ENCODE peak calls at places on chromosome 22, in four cellular contexts. One of them, this sample, is unnamed.
A peak's percentile ranks its signal among the peaks of the same experiment; 100 is the strongest.

GRCh38 chr22:42887114-42887513 is 30.0 kb upstream of the ARFGAP3 start:
- DNase-seq in K562: no peak
- DNase-seq in uterus: no peak
- DNase-seq in tibial artery: no peak
- DNase-seq in this sample: no peak

GRCh38 chr22:50630376-50630775 is 2.4 kb upstream of the ARSA start:
- DNase-seq in tibial artery: no peak
- DNase-seq in K562: no peak
- DNase-seq in uterus: no peak
- DNase-seq in this sample: no peak

GRCh38 chr22:24450600-24450999 is 23.2 kb downstream of the ADORA2A start:
- DNase-seq in uterus: no peak
- DNase-seq in tibial artery: no peak
- DNase-seq in K562: no peak
- DNase-seq in this sample: no peak

GRCh38 chr22:44270556-44270880 is 42.2 kb downstream of the SHISAL1 start:
- DNase-seq in uterus: no peak
- DNase-seq in K562: no peak
- DNase-seq in tibial artery: no peak
- DNase-seq in this sample: no peak

GRCh38 chr22:40329021-40329456 is 17.3 kb upstream of the ADSL start:
- DNase-seq in uterus: no peak
- DNase-seq in K562: peak; percentile 48
- DNase-seq in tibial artery: no peak
- DNase-seq in this sample: no peak

GRCh38 chr22:43292633-43293025 is 50.5 kb downstream of the SCUBE1 start:
- DNase-seq in K562: no peak
- DNase-seq in tibial artery: no peak
- DNase-seq in uterus: no peak
- DNase-seq in this sample: no peak

GRCh38 chr22:19607198-19608113 is 83.2 kb upstream of the CLDN5 start:
- DNase-seq in tibial artery: no peak
- DNase-seq in K562: peak; percentile 45
- DNase-seq in uterus: no peak
- DNase-seq in this sample: peak; percentile 78

GRCh38 chr22:47309476-47309875 is 547.0 kb downstream of the TBC1D22A start:
- DNase-seq in K562: no peak
- DNase-seq in tibial artery: no peak
- DNase-seq in uterus: no peak
- DNase-seq in this sample: peak; percentile 23

GRCh38 chr22:19713650-19714319 is 518 bp upstream of the SEPTIN5 start:
- DNase-seq in uterus: no peak
- DNase-seq in tibial artery: no peak
- DNase-seq in K562: no peak
- DNase-seq in this sample: no peak

GRCh38 chr22:50656122-50657070 is 16.2 kb upstream of the SHANK3 start:
- DNase-seq in K562: no peak
- DNase-seq in uterus: no peak
- DNase-seq in tibial artery: peak; percentile 28
- DNase-seq in this sample: peak; percentile 73

GRCh38 chr22:47089374-47089773 is 326.9 kb downstream of the TBC1D22A start:
- DNase-seq in K562: peak; percentile 15
- DNase-seq in tibial artery: no peak
- DNase-seq in uterus: no peak
- DNase-seq in this sample: no peak

GRCh38 chr22:40204331-40205116 is 26.8 kb downstream of the TNRC6B start:
- DNase-seq in K562: no peak
- DNase-seq in tibial artery: no peak
- DNase-seq in uterus: no peak
- DNase-seq in this sample: no peak

GRCh38 chr22:49833340-49834007 is 5.8 kb upstream of the BRD1 start:
- DNase-seq in uterus: no peak
- DNase-seq in tibial artery: no peak
- DNase-seq in K562: no peak
- DNase-seq in this sample: peak; percentile 57

GRCh38 chr22:48135641-48136040 is 1373.2 kb downstream of the TBC1D22A start:
- DNase-seq in uterus: no peak
- DNase-seq in K562: no peak
- DNase-seq in tibial artery: no peak
- DNase-seq in this sample: no peak

GRCh38 chr22:42994917-42995562 is 19.9 kb downstream of the PACSIN2 start:
- DNase-seq in tibial artery: peak; percentile 74
- DNase-seq in K562: no peak
- DNase-seq in uterus: peak; percentile 46
- DNase-seq in this sample: peak; percentile 94

DNA sequence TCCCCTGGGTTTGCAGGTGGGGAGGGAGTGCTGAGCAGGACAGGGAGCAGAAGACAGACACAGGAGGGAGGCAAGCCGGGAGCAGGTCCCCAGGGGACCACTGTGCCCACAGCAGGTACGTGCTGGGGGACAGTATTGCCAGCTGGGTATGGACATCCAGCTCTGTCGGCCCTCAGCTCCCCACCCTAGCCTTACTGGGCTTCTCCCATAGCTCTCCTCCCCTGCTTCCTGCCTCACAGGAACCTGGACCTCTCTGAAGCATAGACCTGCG is 9.8 kb downstream of the LRRC74B start:
- DNase-seq in K562: no peak
- DNase-seq in tibial artery: no peak
- DNase-seq in uterus: no peak
- DNase-seq in this sample: no peak
- H3K4me3 ChIP-seq in K562: no peak overlapping the region
- H3K4me3 ChIP-seq in tibial artery: no peak overlapping the region
- H3K4me3 ChIP-seq in uterus: no peak overlapping the region
- H3K4me3 ChIP-seq in this sample: no peak overlapping the region

GRCh38 chr22:32327596-32328171 is 30.0 kb upstream of the RFPL3 start:
- DNase-seq in tibial artery: no peak
- DNase-seq in K562: no peak
- DNase-seq in uterus: no peak
- DNase-seq in this sample: no peak
- H3K4me3 ChIP-seq in tibial artery: no peak overlapping the region
- H3K4me3 ChIP-seq in K562: no peak overlapping the region
- H3K4me3 ChIP-seq in uterus: no peak overlapping the region
- H3K4me3 ChIP-seq in this sample: no peak overlapping the region

GRCh38 chr22:45314789-45315188 is 5.1 kb downstream of the FAM118A start:
- DNase-seq in K562: peak; percentile 38
- DNase-seq in uterus: no peak
- DNase-seq in tibial artery: no peak
- DNase-seq in this sample: no peak
- H3K4me3 ChIP-seq in K562: peak overlapping the region; percentile 34
- H3K4me3 ChIP-seq in uterus: no peak overlapping the region
- H3K4me3 ChIP-seq in tibial artery: no peak overlapping the region
- H3K4me3 ChIP-seq in this sample: no peak overlapping the region

DNA sequence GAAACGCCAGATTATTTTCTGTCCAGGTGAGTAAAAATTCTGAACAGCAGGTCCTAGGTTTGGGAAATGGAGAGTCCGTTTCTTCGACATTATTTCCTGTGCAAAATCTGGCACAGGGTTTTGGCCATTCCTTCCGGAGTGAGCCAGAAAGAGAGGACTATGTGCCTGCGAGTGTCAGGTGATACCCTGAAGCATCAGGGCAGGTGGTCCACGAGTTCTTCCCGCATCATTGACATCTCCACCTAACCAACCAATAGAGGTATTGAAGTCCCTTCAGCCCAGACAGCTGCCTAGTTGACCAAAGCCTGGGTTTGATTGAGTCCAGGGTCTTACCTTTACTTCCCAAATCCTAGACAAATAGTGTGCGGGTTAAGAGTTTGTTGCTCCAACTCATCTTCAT is 808 bp downstream of the SNAP29 start:
- DNase-seq in tibial artery: no peak
- DNase-seq in uterus: no peak
- DNase-seq in K562: peak; percentile 59
- DNase-seq in this sample: no peak
- H3K4me3 ChIP-seq in tibial artery: peak overlapping the region; percentile 92
- H3K4me3 ChIP-seq in uterus: peak overlapping the region; percentile 71
- H3K4me3 ChIP-seq in K562: peak overlapping the region; percentile 57
- H3K4me3 ChIP-seq in this sample: peak overlapping the region; percentile 91

DNA sequence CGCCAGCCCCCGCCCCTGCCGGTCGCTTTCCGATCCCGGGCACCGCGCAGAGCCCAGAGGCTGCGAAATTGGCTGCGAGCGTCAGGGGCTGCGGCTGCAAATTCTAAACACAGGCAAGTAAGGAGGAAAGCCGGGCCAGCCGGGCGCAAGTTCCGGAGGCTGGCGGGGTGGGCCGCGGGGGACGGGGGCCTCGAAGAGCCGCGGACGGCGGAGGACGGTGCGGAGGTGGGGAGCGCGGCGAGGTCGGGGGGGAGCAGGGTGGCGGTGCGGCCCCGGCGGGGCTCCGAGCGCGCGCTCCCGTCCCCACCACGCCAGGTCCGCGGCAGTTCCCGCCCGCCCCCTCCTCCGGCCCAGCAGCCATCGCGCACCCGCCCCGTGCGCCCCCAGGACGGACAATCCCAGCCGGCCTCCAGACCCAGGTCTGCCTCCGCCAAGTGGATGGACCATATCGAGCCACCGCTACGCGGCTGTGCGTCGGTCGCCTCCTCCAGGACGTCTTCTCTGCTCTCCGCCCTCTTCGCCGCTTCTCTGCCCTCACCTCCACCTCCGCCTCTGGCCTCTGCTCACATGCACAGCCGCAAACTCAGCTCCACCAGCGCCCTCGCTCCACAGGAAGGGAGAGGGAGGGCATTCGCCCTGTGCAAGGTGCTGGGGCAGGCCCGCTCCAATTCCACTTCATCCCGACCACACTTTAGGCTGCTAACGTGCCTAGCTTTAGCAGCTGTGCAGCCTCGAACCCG is 7.2 kb downstream of the ELFN2 start:
- DNase-seq in K562: no peak
- DNase-seq in uterus: no peak
- DNase-seq in tibial artery: no peak
- DNase-seq in this sample: peak; percentile 53
- H3K4me3 ChIP-seq in K562: no peak overlapping the region
- H3K4me3 ChIP-seq in uterus: no peak overlapping the region
- H3K4me3 ChIP-seq in tibial artery: peak overlapping the region; percentile 24
- H3K4me3 ChIP-seq in this sample: peak overlapping the region; percentile 82

DNA sequence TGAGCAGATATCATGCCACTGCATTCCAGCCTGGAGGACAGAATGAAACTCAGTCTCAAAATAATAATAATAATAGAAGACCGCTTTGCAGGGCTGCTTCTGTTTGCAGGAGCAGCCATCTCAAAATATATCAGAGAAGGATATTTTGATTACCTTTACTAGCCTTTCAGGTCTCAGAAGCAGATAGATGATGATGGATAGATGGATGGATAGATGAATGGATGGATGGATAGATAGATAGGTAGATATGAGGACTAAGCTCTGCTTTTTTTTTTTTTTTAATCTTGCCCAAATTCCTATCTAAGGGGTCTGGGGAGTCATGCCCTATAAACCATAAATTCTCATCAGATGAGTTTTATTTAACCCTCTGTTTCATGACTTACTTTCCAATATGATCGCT is 18.5 kb downstream of the APOBEC3H start:
- DNase-seq in tibial artery: no peak
- DNase-seq in uterus: no peak
- DNase-seq in K562: no peak
- DNase-seq in this sample: no peak
- H3K4me3 ChIP-seq in tibial artery: no peak overlapping the region
- H3K4me3 ChIP-seq in uterus: no peak overlapping the region
- H3K4me3 ChIP-seq in K562: no peak overlapping the region
- H3K4me3 ChIP-seq in this sample: no peak overlapping the region

DNA sequence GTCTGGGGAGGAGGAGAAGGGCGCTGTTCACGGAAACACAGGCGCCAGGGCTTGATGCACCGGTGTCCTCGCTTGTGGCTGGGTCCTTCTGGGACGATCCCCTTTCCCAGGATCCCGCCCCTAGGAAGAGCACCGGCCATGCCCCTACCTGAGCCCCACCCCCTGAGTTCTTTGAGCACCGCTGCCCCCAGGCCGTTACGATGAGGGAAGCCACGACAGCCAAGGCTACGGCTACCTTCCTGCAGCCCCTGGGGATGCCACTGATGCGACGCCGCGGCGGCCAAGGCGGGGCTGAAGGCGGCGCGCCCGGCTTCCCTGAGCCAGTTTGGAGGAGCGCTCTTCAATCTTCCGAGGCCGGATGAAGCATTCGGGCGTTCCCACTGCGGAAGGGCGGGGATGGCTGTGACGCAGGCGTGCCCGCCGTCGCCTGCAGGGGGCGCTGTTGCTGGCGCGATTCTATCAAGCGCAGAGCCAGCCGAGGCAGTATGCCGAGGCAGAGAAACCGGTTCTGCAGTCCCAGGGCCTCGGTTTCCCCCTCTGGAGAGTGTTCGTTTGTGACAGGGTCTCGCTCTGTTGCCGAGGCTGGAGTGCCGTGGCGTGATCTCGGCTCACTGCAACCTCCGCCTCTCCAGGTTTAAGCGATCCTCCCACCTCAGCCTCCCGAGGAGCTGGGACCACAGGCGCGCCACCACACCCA is 9.7 kb upstream of the NEFH start:
- DNase-seq in tibial artery: no peak
- DNase-seq in K562: peak; percentile 81
- DNase-seq in uterus: peak; percentile 29
- DNase-seq in this sample: no peak
- H3K4me3 ChIP-seq in tibial artery: peak overlapping the region; percentile 33
- H3K4me3 ChIP-seq in K562: no peak overlapping the region
- H3K4me3 ChIP-seq in uterus: no peak overlapping the region
- H3K4me3 ChIP-seq in this sample: no peak overlapping the region